ENCODE peak calls at places on chromosomes 4 and X, in four cellular contexts. K, G, V and Z are unnamed samples.

GRCh38 chrX:17005712-17006372 is 59.4 kb downstream of the REPS2 start:
- DNase-seq in K (no peak), G (no peak), V (no peak), Z (no peak)

GRCh38 chrX:44216171-44216570 is 127.3 kb downstream of the EFHC2 start:
- DNase-seq in K (no peak), G (no peak), V (no peak), Z (no peak)

GRCh38 chrX:30065226-30065625 is 150.1 kb upstream of the MAGEB2 start:
- DNase-seq in K (no peak), G (peak), V (no peak), Z (peak)

GRCh38 chr4:153684182-153685073 is at the start of gene TLR2:
- DNase-seq in K (no peak), G (no peak), V (peak), Z (no peak)

GRCh38 chr4:179465131-179465797 is 2023.0 kb upstream of the AGA start:
- DNase-seq in K (no peak), G (no peak), V (no peak), Z (peak)

GRCh38 chr4:184392748-184393334 is 81.5 kb downstream of the IRF2 start:
- DNase-seq in K (no peak), G (no peak), V (no peak), Z (no peak)

GRCh38 chrX:137891431-137891830 is 325.5 kb downstream of the ZIC3 start:
- DNase-seq in K (no peak), G (no peak), V (no peak), Z (no peak)

GRCh38 chrX:111170017-111170416 is 74.0 kb downstream of the PAK3 start:
- DNase-seq in K (no peak), G (no peak), V (no peak), Z (no peak)

GRCh38 chr4:89586864-89587263 is 250.1 kb downstream of the SNCA start:
- DNase-seq in K (no peak), G (no peak), V (no peak), Z (peak)

GRCh38 chr4:115234405-115235093 is 121.1 kb upstream of the NDST4 start:
- DNase-seq in K (peak), G (no peak), V (peak), Z (peak)

GRCh38 chrX:57266275-57266674 is 20.2 kb upstream of the FAAH2 start:
- DNase-seq in K (no peak), G (no peak), V (no peak), Z (no peak)

GRCh38 chr4:120084327-120084726 is 17.7 kb upstream of the MAD2L1 start:
- DNase-seq in K (no peak), G (no peak), V (no peak), Z (no peak)

GRCh38 chr4:61734409-61734808 is 534.3 kb downstream of the ADGRL3 start:
- DNase-seq in K (no peak), G (no peak), V (no peak), Z (no peak)

GRCh38 chr4:52643846-52644245 is 15.3 kb downstream of the USP46 start:
- DNase-seq in K (no peak), G (no peak), V (no peak), Z (peak)

GRCh38 chrX:21905209-21905735 is 35.2 kb upstream of the SMS start:
- DNase-seq in K (peak), G (no peak), V (peak), Z (no peak)

GRCh38 chr4:24473309-24473721 is 111.0 kb downstream of the DHX15 start:
- DNase-seq in K (no peak), G (no peak), V (no peak), Z (peak)

GRCh38 chrX:47706575-47706974 is 47.6 kb upstream of the UXT start:
- DNase-seq in K (no peak), G (no peak), V (no peak), Z (no peak)